ENCODE peak calls at places on chromosome 14, in nine cellular contexts. Y is Right ventricle myocardium inferior; D is CD4-positive, alpha-beta memory T cell; P is cerebellar nuclear complex; U is naive thymus-derived CD4-positive, alpha-beta T cell; R is SHP77 treated with DMSO at 0.1 percent for 48 hours; Q is uterus; H is T-helper 1 cell; L is activated CD4-positive, alpha-beta T cell treated with anti-CD3 and anti-CD28 coated beads, Interleukin-2, amount 50 U/mL, for 1 hour. W is an unnamed sample.

GRCh38 chr14:102474934-102475333 is 34.6 kb downstream of the ANKRD9 start:
- DNase-seq in Y (peak; percentile 92), D (no peak), P (no peak), U (no peak), R (peak; percentile 3), Q (no peak), H (no peak), L (no peak), W (no peak)

GRCh38 chr14:31449971-31450610 is 7.2 kb downstream of the DTD2 start:
- DNase-seq in Y (no peak), D (no peak), P (no peak), U (no peak), R (peak; percentile 18), Q (no peak), H (peak; percentile 22), L (no peak), W (peak; percentile 20)

GRCh38 chr14:50821471-50822464 is 9.2 kb downstream of the NIN start:
- DNase-seq in Y (peak; percentile 85), D (peak; percentile 62), P (no peak), U (peak; percentile 19), R (no peak), Q (no peak), H (peak; percentile 85), L (peak; percentile 51), W (no peak)

GRCh38 chr14:34250959-34251358 is 211.1 kb downstream of the SPTSSA start:
- DNase-seq in Y (no peak), D (no peak), P (no peak), U (no peak), R (no peak), Q (no peak), H (no peak), L (no peak), W (no peak)

GRCh38 chr14:23095196-23096108 is at the start of gene C14orf119:
- DNase-seq in Y (no peak), D (peak; percentile 100), P (no peak), U (no peak), R (no peak), Q (peak; percentile 100), H (peak; percentile 100), L (peak; percentile 100), W (no peak)

GRCh38 chr14:94388027-94388895 is at the start of gene SERPINA1:
- DNase-seq in Y (no peak), D (no peak), P (no peak), U (no peak), R (no peak), Q (no peak), H (no peak), L (no peak), W (no peak)

GRCh38 chr14:77124345-77125274 is 17.0 kb downstream of the ZDHHC22 start:
- DNase-seq in Y (peak; percentile 82), D (peak; percentile 76), P (no peak), U (peak; percentile 76), R (no peak), Q (no peak), H (peak; percentile 60), L (peak; percentile 61), W (peak; percentile 8)

GRCh38 chr14:22403286-22403685 is 185.7 kb downstream of the DAD1 start:
- DNase-seq in Y (no peak), D (no peak), P (no peak), U (no peak), R (no peak), Q (no peak), H (no peak), L (no peak), W (no peak)

GRCh38 chr14:60736494-60736893 is 1.9 kb downstream of the MNAT1 start:
- DNase-seq in Y (no peak), D (no peak), P (no peak), U (no peak), R (no peak), Q (no peak), H (no peak), L (no peak), W (no peak)

GRCh38 chr14:92589213-92589852 is 75.8 kb downstream of the RIN3 start:
- DNase-seq in Y (no peak), D (no peak), P (no peak), U (no peak), R (no peak), Q (peak; percentile 37), H (no peak), L (no peak), W (no peak)